ENCODE peak calls at places on chromosomes 4 and X, in seven cellular contexts. Y, A, W, S, V, D and O are unnamed samples.

GRCh38 chrX:106378616-106379015 is 210.5 kb downstream of the PWWP3B start:
- DNase-seq in Y (no peak), A (no peak), W (no peak), S (no peak), V (no peak), D (no peak), O (no peak)

GRCh38 chr4:146255463-146255862 is 41.1 kb downstream of the REELD1 start:
- DNase-seq in Y (no peak), A (no peak), W (no peak), S (no peak), V (no peak), D (no peak), O (peak; percentile 67)

GRCh38 chr4:39642885-39643550 is 4.4 kb upstream of the SMIM14 start:
- DNase-seq in Y (peak; percentile 65), A (no peak), W (no peak), S (peak; percentile 16), V (no peak), D (no peak), O (peak; percentile 79)

GRCh38 chr4:20816287-20816686 is 116.0 kb downstream of the PACRGL start:
- DNase-seq in Y (no peak), A (no peak), W (no peak), S (no peak), V (no peak), D (no peak), O (no peak)

GRCh38 chr4:94344457-94344856 is 1.8 kb upstream of the HPGDS start:
- DNase-seq in Y (no peak), A (peak; percentile 14), W (no peak), S (no peak), V (no peak), D (no peak), O (no peak)

GRCh38 chrX:117972681-117973080 is 143.9 kb downstream of the KLHL13 start:
- DNase-seq in Y (no peak), A (peak; percentile 60), W (no peak), S (peak; percentile 60), V (no peak), D (no peak), O (no peak)

GRCh38 chrX:153688900-153689590 is 1.3 kb downstream of the SLC6A8 start:
- DNase-seq in Y (no peak), A (no peak), W (no peak), S (no peak), V (peak; percentile 89), D (peak; percentile 76), O (peak; percentile 21)

GRCh38 chr4:64883087-64883926 is 474.1 kb upstream of the TECRL start:
- DNase-seq in Y (no peak), A (no peak), W (no peak), S (no peak), V (no peak), D (no peak), O (no peak)

GRCh38 chr4:158809611-158810486 is 41.0 kb downstream of the FNIP2 start:
- DNase-seq in Y (peak; percentile 69), A (no peak), W (no peak), S (peak; percentile 58), V (no peak), D (no peak), O (peak; percentile 88)

GRCh38 chrX:104621781-104622180 is 55.8 kb downstream of the IL1RAPL2 start:
- DNase-seq in Y (no peak), A (no peak), W (no peak), S (peak; percentile 63), V (no peak), D (no peak), O (no peak)

GRCh38 chrX:46626566-46626965 is 53.0 kb downstream of the CHST7 start:
- DNase-seq in Y (peak; percentile 80), A (no peak), W (no peak), S (no peak), V (no peak), D (no peak), O (peak; percentile 41)

GRCh38 chr4:6235901-6236625 is 33.6 kb upstream of the WFS1 start:
- DNase-seq in Y (no peak), A (no peak), W (peak; percentile 17), S (no peak), V (peak; percentile 21), D (no peak), O (no peak)

GRCh38 chrX:104842646-104843045 is 276.6 kb downstream of the IL1RAPL2 start:
- DNase-seq in Y (no peak), A (no peak), W (no peak), S (no peak), V (no peak), D (no peak), O (no peak)

DNA sequence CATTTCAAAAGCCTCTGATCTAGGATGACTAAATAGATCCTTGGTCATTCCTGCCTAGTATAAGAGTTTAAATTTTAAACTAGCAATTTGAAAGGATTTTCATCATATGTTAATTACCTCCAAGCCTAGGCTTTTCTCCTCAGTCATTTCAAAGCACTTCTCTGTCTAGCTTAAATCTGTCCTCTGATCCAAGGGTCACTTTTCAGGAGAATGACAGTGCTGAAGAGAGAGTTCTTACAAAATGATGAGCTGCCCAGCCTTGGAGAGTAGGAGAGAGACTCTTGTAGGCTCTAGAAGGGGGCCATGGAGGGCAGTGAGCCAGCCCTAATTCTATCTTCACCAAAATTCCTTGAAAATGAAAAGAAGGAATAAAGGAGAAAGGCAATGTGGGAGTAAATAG is 25.0 kb downstream of the ATP10D start:
- DNase-seq in Y (no peak), A (no peak), W (no peak), S (no peak), V (no peak), D (no peak), O (no peak)
- H3K4me3 ChIP-seq in Y (no peak overlapping the region), A (no peak overlapping the region), W (no peak overlapping the region), S (no peak overlapping the region), V (no peak overlapping the region), D (no peak overlapping the region), O (no peak overlapping the region)

DNA sequence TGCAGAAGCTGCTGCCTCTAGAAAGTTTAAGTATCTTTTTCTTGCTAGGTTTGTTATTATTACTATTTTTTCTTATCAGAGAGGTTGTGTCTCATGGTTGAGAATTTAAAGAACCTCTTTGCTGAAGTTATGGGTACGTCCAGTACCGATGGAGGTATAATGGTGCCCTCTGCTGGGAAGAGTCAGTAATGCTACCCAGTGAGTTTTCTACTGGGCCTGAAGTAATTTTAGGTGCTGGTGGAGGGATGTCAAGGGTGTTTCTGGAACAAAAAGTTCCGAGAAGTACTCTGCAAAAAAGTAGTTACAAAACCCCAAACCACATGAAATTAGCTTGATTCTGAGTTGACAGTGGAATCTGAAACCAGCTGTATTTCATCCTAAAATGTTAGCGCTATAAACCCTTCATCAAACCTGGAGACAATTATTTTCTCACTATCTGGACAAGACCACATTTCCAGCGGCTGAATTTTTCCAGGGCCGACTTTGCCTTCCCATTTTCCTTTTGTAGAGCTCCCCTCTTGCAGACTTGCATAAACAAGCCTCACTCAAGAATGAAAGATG is 102.5 kb upstream of the MID1 start:
- DNase-seq in Y (peak; percentile 40), A (peak; percentile 71), W (no peak), S (peak; percentile 23), V (peak; percentile 68), D (peak; percentile 71), O (peak; percentile 67)
- H3K4me3 ChIP-seq in Y (no peak overlapping the region), A (no peak overlapping the region), W (no peak overlapping the region), S (no peak overlapping the region), V (no peak overlapping the region), D (no peak overlapping the region), O (no peak overlapping the region)

GRCh38 chr4:139241784-139242151 is 38.3 kb downstream of the MGARP start:
- DNase-seq in Y (no peak), A (peak; percentile 60), W (no peak), S (no peak), V (no peak), D (no peak), O (no peak)

GRCh38 chr4:139239127-139239772 is 40.8 kb downstream of the MGARP start:
- DNase-seq in Y (peak; percentile 14), A (no peak), W (no peak), S (no peak), V (no peak), D (no peak), O (no peak)

GRCh38 chr4:139242511-139243051 is 37.4 kb downstream of the MGARP start:
- DNase-seq in Y (no peak), A (no peak), W (no peak), S (peak; percentile 94), V (no peak), D (no peak), O (peak; percentile 49)

GRCh38 chr4:139243448-139244365 is 36.3 kb downstream of the MGARP start:
- DNase-seq in Y (no peak), A (no peak), W (no peak), S (peak; percentile 100), V (no peak), D (peak; percentile 17), O (peak; percentile 95)

DNA sequence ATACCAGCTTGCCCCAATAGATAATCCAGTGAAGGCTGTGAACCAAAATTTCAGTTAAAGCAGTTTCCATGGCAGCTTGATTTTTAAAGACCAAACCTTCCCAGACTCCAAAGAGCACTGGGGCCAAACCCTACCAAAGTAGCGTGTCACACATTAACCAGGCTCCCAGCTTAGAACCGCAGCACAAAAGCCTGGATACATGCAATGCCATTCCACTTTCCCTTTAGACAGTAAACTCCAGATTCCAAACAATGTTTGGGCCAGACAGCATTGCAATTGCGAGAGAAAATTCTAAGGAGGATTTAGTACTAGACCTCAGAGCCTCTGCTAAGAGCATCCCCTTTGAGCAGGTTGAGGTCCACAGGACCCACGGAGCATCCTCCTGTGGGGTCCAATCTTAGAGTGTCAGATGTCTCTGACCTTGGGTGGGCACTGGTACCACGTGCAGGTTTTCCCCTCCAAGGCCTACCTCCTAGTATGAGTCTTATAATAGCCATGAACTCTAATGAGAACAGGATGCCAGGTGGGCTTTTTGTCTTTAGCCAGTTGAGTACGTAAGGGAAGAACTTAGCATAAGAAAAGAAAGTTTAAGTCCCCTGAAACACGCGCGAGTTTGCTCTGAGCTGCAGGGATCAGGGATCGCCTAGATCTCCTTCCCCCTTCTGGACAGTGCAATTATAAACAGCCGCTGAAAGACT is 38.8 kb downstream of the MGARP start:
- DNase-seq in Y (no peak), A (peak; percentile 80), W (no peak), S (no peak), V (no peak), D (no peak), O (no peak)
- H3K4me3 ChIP-seq in Y (no peak overlapping the region), A (peak overlapping the region; percentile 4), W (no peak overlapping the region), S (no peak overlapping the region), V (no peak overlapping the region), D (no peak overlapping the region), O (no peak overlapping the region)

GRCh38 chr4:54096563-54096962 is 3.4 kb upstream of the GSX2 start:
- DNase-seq in Y (no peak), A (peak; percentile 78), W (no peak), S (no peak), V (no peak), D (no peak), O (no peak)

GRCh38 chr4:54099287-54099958 is 540 bp upstream of the GSX2 start:
- DNase-seq in Y (peak; percentile 35), A (peak; percentile 67), W (no peak), S (no peak), V (no peak), D (no peak), O (no peak)

GRCh38 chr4:54099959-54100606 is at the start of gene GSX2:
- DNase-seq in Y (no peak), A (peak; percentile 62), W (peak; percentile 85), S (peak; percentile 12), V (no peak), D (no peak), O (no peak)

GRCh38 chr4:54097152-54097551 is 2.8 kb upstream of the GSX2 start:
- DNase-seq in Y (no peak), A (no peak), W (no peak), S (no peak), V (no peak), D (no peak), O (no peak)

DNA sequence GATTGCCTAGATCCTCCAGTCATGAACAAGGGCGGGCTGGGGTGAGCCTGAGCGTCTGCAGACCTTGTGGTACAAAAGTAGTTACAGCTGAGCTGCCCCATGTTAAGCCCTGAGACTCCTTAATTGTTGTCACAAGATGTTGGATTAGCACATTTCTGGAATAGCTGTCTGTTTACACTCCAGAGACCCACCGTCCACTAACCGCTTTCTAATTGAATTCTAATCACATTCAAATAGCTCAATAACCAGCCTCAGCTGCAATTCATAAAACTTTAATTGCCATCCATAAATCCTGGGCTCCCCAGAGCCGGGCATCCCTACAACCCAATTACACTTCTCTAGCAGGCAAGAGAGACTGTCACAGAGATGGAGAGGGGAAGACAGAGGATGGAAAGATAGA is 1.6 kb upstream of the GSX2 start:
- DNase-seq in Y (no peak), A (peak; percentile 34), W (no peak), S (no peak), V (no peak), D (no peak), O (no peak)
- H3K4me3 ChIP-seq in Y (no peak overlapping the region), A (peak overlapping the region; percentile 62), W (no peak overlapping the region), S (no peak overlapping the region), V (no peak overlapping the region), D (no peak overlapping the region), O (no peak overlapping the region)